ENCODE peak calls at places on chromosomes 5 and 9, in six cellular contexts. R is heart left ventricle, U is astrocyte of the spinal cord, Y is breast epithelium, Z is tibial artery, H is stomach. K is an unnamed sample.

GRCh38 chr9:123507992-123508391 is 152.0 kb downstream of the CRB2 start:
- DNase-seq in R (no peak), U (no peak), Y (no peak), Z (no peak), H (no peak), K (peak)

GRCh38 chr9:935348-935965 is 41.0 kb upstream of the DMRT3 start:
- DNase-seq in R (no peak), U (no peak), Y (no peak), Z (no peak), H (no peak), K (peak)

GRCh38 chr9:89817186-89817960 is 212.6 kb downstream of the GADD45G start:
- DNase-seq in R (no peak), U (no peak), Y (no peak), Z (no peak), H (no peak), K (no peak)

GRCh38 chr5:96324708-96325107 is 108.3 kb downstream of the PCSK1 start:
- DNase-seq in R (no peak), U (peak), Y (no peak), Z (no peak), H (no peak), K (peak)

GRCh38 chr5:149489605-149490037 is 61.6 kb downstream of the CSNK1A1 start:
- DNase-seq in R (peak), U (peak), Y (no peak), Z (no peak), H (no peak), K (peak)

GRCh38 chr9:115989816-115990215 is 163.8 kb upstream of the PAPPA start:
- DNase-seq in R (no peak), U (no peak), Y (no peak), Z (no peak), H (no peak), K (no peak)

GRCh38 chr9:6305954-6306563 is 22.1 kb upstream of the TPD52L3 start:
- DNase-seq in R (no peak), U (peak), Y (no peak), Z (no peak), H (no peak), K (peak)

GRCh38 chr5:178430187-178431062 is 159.8 kb downstream of the COL23A1 start:
- DNase-seq in R (no peak), U (no peak), Y (no peak), Z (no peak), H (no peak), K (no peak)

GRCh38 chr5:149959406-149960236 is 937 bp upstream of the SLC26A2 start:
- DNase-seq in R (no peak), U (peak), Y (no peak), Z (no peak), H (no peak), K (peak)

GRCh38 chr9:35696520-35697215 is 6.9 kb upstream of the TPM2 start:
- DNase-seq in R (peak), U (peak), Y (no peak), Z (peak), H (peak), K (peak)

GRCh38 chr5:81336528-81336927 is 35.1 kb downstream of the ZCCHC9 start:
- DNase-seq in R (no peak), U (peak), Y (no peak), Z (no peak), H (no peak), K (peak)

GRCh38 chr9:128656416-128657343 is at the start of gene DYNC2I2:
- DNase-seq in R (peak), U (peak), Y (peak), Z (peak), H (peak), K (peak)

GRCh38 chr9:3662671-3663070 is 136.9 kb upstream of the RFX3 start:
- DNase-seq in R (no peak), U (peak), Y (no peak), Z (no peak), H (no peak), K (peak)

GRCh38 chr9:18978188-18978587 is 54.8 kb downstream of the SAXO1 start:
- DNase-seq in R (no peak), U (no peak), Y (no peak), Z (no peak), H (no peak), K (no peak)

GRCh38 chr5:124902097-124902821 is 155.8 kb upstream of the ZNF608 start:
- DNase-seq in R (no peak), U (peak), Y (no peak), Z (no peak), H (no peak), K (no peak)

GRCh38 chr5:151602806-151603205 is 11.7 kb upstream of the FAT2 start:
- DNase-seq in R (no peak), U (no peak), Y (no peak), Z (no peak), H (no peak), K (no peak)

GRCh38 chr5:19886123-19886921 is 101.7 kb downstream of the CDH18 start:
- DNase-seq in R (no peak), U (peak), Y (no peak), Z (no peak), H (no peak), K (peak)

GRCh38 chr5:15463231-15463630 is 36.7 kb upstream of the FBXL7 start:
- DNase-seq in R (no peak), U (peak), Y (no peak), Z (no peak), H (no peak), K (peak)

GRCh38 chr5:10674096-10674495 is 86.9 kb downstream of the DAP start:
- DNase-seq in R (no peak), U (no peak), Y (no peak), Z (no peak), H (no peak), K (no peak)

GRCh38 chr9:127133739-127134167 is 11.3 kb upstream of the ANGPTL2 start:
- DNase-seq in R (peak), U (peak), Y (no peak), Z (peak), H (peak), K (peak)

GRCh38 chr5:13771011-13771571 is 173.4 kb downstream of the DNAH5 start:
- DNase-seq in R (no peak), U (peak), Y (no peak), Z (no peak), H (no peak), K (peak)

GRCh38 chr9:117088786-117089185 is 326.1 kb downstream of the ASTN2 start:
- DNase-seq in R (no peak), U (no peak), Y (no peak), Z (no peak), H (no peak), K (no peak)

GRCh38 chr9:117094493-117094892 is 320.4 kb downstream of the ASTN2 start:
- DNase-seq in R (no peak), U (no peak), Y (no peak), Z (no peak), H (no peak), K (peak)

GRCh38 chr9:117088140-117088539 is 326.7 kb downstream of the ASTN2 start:
- DNase-seq in R (no peak), U (no peak), Y (no peak), Z (no peak), H (no peak), K (no peak)

GRCh38 chr9:117092582-117092981 is 322.3 kb downstream of the ASTN2 start:
- DNase-seq in R (no peak), U (peak), Y (no peak), Z (no peak), H (no peak), K (no peak)

DNA sequence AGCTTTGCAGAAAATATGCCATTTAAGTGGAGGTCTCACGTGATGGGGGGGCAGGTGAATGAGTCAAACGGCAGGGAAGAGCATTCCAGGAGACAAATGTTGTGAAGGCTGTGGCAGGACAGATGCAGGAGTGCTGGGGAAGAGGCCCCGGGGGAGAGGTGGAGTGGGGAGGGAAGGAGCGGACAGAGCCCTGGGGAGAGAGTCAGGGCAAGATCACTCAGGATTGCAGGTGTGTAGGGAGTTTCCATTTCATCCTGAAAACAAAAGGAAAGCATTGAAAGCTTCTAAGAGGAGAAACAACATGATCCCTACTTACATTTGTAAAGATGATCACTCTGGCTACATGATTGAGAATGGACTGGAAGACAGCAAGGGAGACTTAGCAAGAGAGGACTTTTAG is 323.3 kb downstream of the ASTN2 start:
- DNase-seq in R (no peak), U (no peak), Y (no peak), Z (no peak), H (no peak), K (no peak)
- H3K4me3 ChIP-seq in R (no peak), U (no peak), Y (no peak), Z (no peak), H (no peak), K (no peak)

DNA sequence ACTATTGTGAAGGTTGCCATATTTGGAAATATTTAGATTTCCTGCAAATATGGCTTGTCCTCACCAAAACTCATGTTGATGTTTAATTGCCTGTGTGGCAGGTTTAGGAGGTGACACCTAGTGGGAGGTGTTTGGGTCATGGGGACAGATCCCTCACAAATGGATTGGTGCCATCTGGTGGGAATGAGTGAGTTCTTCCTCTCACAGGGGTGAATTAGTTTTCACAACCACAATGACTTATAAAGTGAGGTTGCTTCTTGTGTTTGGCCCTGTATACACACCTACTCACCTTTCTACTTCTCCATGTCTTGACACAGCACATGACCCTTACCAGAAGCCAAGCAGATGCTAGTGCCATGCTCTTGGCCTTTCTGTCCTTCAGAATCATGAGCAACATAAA is 41.1 kb downstream of the ISOC1 start:
- DNase-seq in R (no peak), U (no peak), Y (no peak), Z (no peak), H (no peak), K (peak)
- TF ChIP-seq CTCF in R (no peak), U (no peak), Y (no peak), Z (no peak), H (no peak), K (peak)

GRCh38 chr5:154476343-154477213 is 1.4 kb downstream of the HAND1 start:
- DNase-seq in R (no peak), U (no peak), Y (no peak), Z (no peak), H (no peak), K (no peak)

GRCh38 chr5:154478224-154478565 is at the start of gene HAND1:
- DNase-seq in R (peak), U (no peak), Y (no peak), Z (peak), H (peak), K (no peak)

GRCh38 chr5:154478752-154479159 is 729 bp upstream of the HAND1 start:
- DNase-seq in R (no peak), U (no peak), Y (no peak), Z (no peak), H (no peak), K (no peak)

GRCh38 chr5:154479160-154479943 is 1.3 kb upstream of the HAND1 start:
- DNase-seq in R (no peak), U (no peak), Y (no peak), Z (no peak), H (no peak), K (no peak)

GRCh38 chr5:154477382-154478223 is 424 bp downstream of the HAND1 start:
- DNase-seq in R (no peak), U (peak), Y (no peak), Z (no peak), H (no peak), K (no peak)
- H3K4me3 ChIP-seq in R (peak), U (no peak), Y (peak), Z (peak), H (peak), K (peak)

DNA sequence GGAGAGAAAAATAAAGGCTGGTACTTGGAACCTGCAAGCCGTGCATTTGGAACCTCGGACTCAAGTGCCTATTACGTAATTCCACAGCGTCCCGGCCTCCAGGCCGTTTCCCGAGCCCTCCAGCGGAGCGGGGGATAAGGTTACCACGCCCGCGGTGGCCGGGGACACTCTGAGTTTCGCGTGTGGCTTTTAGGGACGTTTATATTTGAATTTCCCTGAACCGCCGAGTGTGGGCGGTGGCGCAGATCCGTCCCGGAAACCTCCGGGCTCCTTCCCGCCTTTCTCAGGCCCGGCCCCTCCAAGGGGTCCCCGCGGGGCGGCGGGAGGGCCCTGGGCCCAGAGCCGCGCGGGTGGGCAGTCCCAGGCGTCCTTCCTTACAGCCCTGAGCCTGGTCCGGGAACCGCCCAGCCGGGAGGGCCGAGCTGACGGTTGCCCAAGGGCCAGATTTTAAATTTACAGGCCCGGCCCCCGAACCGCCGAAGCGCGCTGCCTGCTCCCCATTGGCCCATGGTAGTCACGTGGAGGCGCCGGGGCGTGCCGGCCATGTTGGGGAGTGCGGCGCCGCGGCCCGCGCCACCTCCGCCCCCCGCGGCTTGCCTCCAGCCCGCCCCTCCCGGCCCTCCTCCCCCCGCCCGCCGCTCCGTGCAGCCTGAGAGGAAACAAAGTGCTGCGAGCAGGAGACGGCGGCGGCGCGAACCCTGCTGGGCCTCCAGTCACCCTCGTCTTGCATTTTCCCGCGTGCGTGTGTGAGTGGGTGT is at the start of gene LMNB1:
- DNase-seq in R (peak), U (peak), Y (peak), Z (peak), H (peak), K (peak)
- TF ChIP-seq CTCF in R (no peak), U (no peak), Y (peak), Z (peak), H (no peak), K (peak)

DNA sequence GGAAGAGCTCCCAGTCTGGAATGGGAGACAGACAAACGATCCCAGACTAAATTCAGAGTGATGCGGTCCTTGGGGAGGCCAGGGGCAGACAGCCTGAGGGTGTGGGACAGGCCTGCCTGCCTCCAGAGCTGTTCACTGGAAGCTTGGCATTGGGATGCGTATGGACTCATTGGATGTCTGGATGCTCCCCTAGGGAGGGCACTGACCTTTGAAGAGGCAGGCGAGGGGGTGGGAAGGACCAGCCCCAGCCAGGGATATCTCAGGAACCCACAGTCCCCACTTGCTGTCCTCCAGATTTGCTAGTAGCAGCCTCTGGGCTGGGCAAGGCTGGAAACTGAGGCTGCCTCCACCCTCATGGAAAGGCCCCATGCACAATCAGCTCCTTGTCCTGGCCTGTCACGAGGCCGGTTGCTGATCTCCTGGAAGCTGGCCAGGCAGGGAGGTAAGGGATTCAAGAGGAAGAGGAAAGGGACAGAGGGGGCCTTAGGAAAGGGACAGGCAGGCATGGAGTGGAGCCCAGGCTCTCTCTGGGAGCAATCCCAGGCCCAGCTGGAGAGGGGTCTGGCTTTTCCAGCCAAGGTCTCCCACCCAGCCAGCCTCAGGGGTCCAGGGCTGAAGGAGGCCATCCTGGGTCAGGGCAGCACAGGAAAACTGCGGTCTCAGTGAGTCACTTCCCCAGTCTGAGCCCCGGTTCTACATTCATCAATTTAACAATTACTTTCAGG is 69.1 kb upstream of the GGTA1 start:
- DNase-seq in R (peak), U (peak), Y (no peak), Z (peak), H (no peak), K (no peak)
- H3K4me3 ChIP-seq in R (no peak), U (no peak), Y (no peak), Z (no peak), H (no peak), K (no peak)

GRCh38 chr9:96086936-96087582 is 211.6 kb downstream of the ERCC6L2 start:
- DNase-seq in R (no peak), U (no peak), Y (no peak), Z (no peak), H (no peak), K (no peak)
- TF ChIP-seq CTCF in R (no peak), U (no peak), Y (no peak), Z (no peak), H (no peak), K (no peak)

GRCh38 chr5:93588586-93589347 is 5.7 kb downstream of the NR2F1 start:
- DNase-seq in R (no peak), U (peak), Y (no peak), Z (no peak), H (no peak), K (peak)
- H3K4me3 ChIP-seq in R (no peak), U (peak), Y (peak), Z (no peak), H (peak), K (peak)

GRCh38 chr9:99221623-99222415 is at the start of the genes ALG2 and SEC61B:
- DNase-seq in R (peak), U (peak), Y (peak), Z (peak), H (peak), K (peak)

GRCh38 chr9:99224445-99224844 is 2.4 kb downstream of the SEC61B start:
- DNase-seq in R (no peak), U (no peak), Y (no peak), Z (no peak), H (no peak), K (no peak)

GRCh38 chr9:99226054-99226453 is 4.0 kb downstream of the SEC61B start:
- DNase-seq in R (peak), U (no peak), Y (no peak), Z (no peak), H (no peak), K (no peak)

GRCh38 chr9:99221266-99221622 is 498 bp downstream of the ALG2 start:
- DNase-seq in R (no peak), U (no peak), Y (no peak), Z (peak), H (no peak), K (no peak)

GRCh38 chr9:99222416-99223280 is 566 bp downstream of the SEC61B start:
- DNase-seq in R (no peak), U (no peak), Y (no peak), Z (no peak), H (no peak), K (peak)
- TF ChIP-seq CTCF in R (no peak), U (no peak), Y (no peak), Z (no peak), H (no peak), K (peak)

DNA sequence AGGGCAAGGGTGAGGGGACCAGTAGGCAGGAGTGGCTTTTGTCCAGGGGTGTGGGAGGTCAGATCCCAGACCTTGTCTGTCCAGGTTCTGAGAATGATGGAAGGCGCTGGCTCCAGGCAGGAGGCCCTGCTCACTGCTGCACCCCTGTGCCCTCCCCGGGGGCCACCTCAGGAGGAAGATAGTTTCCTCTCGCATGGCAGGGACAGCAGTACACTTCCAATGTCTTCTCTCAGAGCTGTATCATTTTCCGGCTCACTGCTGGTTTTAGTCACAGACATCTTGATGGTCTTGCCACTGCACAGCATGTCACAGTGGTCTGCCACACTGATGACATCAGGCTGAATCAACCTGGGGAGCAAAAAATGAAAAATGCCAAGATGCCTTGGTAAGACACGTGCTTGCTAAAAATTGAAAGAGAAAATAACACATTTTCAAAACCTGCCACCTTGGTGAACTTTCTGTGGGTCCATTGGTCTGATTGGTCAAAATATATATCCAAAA is 3.3 kb upstream of the SLC6A3 start:
- DNase-seq in R (no peak), U (no peak), Y (no peak), Z (peak), H (peak), K (no peak)
- H3K4me3 ChIP-seq in R (no peak), U (no peak), Y (no peak), Z (no peak), H (no peak), K (no peak)